ENCODE peak calls at places on chromosomes 13 and 19, in eight cellular contexts. A, S, V, K, H, F, I and B are unnamed samples.

GRCh38 chr13:72536668-72537399 is 190.6 kb downstream of the MZT1 start:
- DNase-seq in H (no peak), K (peak; percentile 4), A (no peak), F (no peak), I (no peak), S (no peak), V (no peak), B (no peak)

GRCh38 chr19:46413262-46414031 is at the start of gene CCDC8:
- DNase-seq in S (no peak), A (peak; percentile 83), F (peak; percentile 33), I (no peak), V (peak; percentile 84), K (peak; percentile 10), H (no peak), B (no peak)

GRCh38 chr13:74037762-74038161 is 96.4 kb downstream of the KLF12 start:
- DNase-seq in H (no peak), A (no peak), I (no peak), V (no peak), S (no peak), F (no peak), K (no peak), B (no peak)

GRCh38 chr13:56864451-56864850 is 276.3 kb upstream of the PRR20A start:
- DNase-seq in I (no peak), S (no peak), A (peak; percentile 17), H (no peak), K (no peak), F (no peak), V (no peak), B (no peak)

GRCh38 chr19:33132425-33132824 is 511 bp downstream of the WDR88 start:
- DNase-seq in A (no peak), F (no peak), V (peak; percentile 32), I (no peak), K (no peak), H (no peak), S (no peak), B (no peak)

GRCh38 chr19:5968431-5969373 is 9.2 kb downstream of the RANBP3 start:
- DNase-seq in F (no peak), I (no peak), H (no peak), S (no peak), V (no peak), K (no peak), A (no peak), B (no peak)

GRCh38 chr13:24261566-24261965 is 47.8 kb upstream of the C1QTNF9 start:
- DNase-seq in H (no peak), I (no peak), V (no peak), S (no peak), K (no peak), A (no peak), F (no peak), B (no peak)

GRCh38 chr13:75860935-75861334 is 224.8 kb downstream of the LMO7 start:
- DNase-seq in V (no peak), H (no peak), S (no peak), A (no peak), K (no peak), F (no peak), I (no peak), B (no peak)

GRCh38 chr19:57537953-57538547 is 10.9 kb downstream of the ZNF549 start:
- DNase-seq in K (no peak), I (no peak), F (no peak), H (no peak), V (no peak), A (no peak), S (no peak), B (no peak)

GRCh38 chr13:47661076-47661475 is 340.0 kb downstream of the SUCLA2 start:
- DNase-seq in I (no peak), A (no peak), S (no peak), K (no peak), F (peak; percentile 92), V (no peak), H (no peak), B (no peak)

GRCh38 chr13:38575427-38575826 is 111.5 kb upstream of the FREM2 start:
- DNase-seq in F (no peak), V (no peak), K (no peak), I (no peak), S (no peak), H (no peak), A (no peak), B (no peak)

GRCh38 chr13:74070065-74070464 is 64.1 kb downstream of the KLF12 start:
- DNase-seq in H (no peak), V (no peak), F (no peak), S (no peak), A (no peak), I (peak; percentile 6), K (no peak), B (no peak)